ENCODE peak calls at places on chromosomes 13 and 19, in eight cellular contexts. One of them, this sample, is unnamed.

GRCh38 chr13:98549006-98549727 is 27.7 kb downstream of the STK24 start:
- DNase-seq in M059J: peak
- DNase-seq in H4: peak
- DNase-seq in erythroblast: no peak
- DNase-seq in progenitor cell of endocrine pancreas: no peak
- DNase-seq in midbrain: no peak
- DNase-seq in activated CD4-positive, alpha-beta T cell treated with anti-CD3 and anti-CD28 coated beads for 48 hours: no peak
- DNase-seq in T-helper 17 cell: no peak
- DNase-seq in this sample: no peak

GRCh38 chr19:1884291-1884718 is 991 bp downstream of the ABHD17A start:
- DNase-seq in H4: no peak
- DNase-seq in T-helper 17 cell: no peak
- DNase-seq in activated CD4-positive, alpha-beta T cell treated with anti-CD3 and anti-CD28 coated beads for 48 hours: no peak
- DNase-seq in erythroblast: peak
- DNase-seq in progenitor cell of endocrine pancreas: no peak
- DNase-seq in midbrain: no peak
- DNase-seq in M059J: no peak
- DNase-seq in this sample: no peak

GRCh38 chr13:62687727-62688126 is 1272.1 kb upstream of the PCDH20 start:
- DNase-seq in T-helper 17 cell: no peak
- DNase-seq in erythroblast: no peak
- DNase-seq in H4: no peak
- DNase-seq in M059J: no peak
- DNase-seq in activated CD4-positive, alpha-beta T cell treated with anti-CD3 and anti-CD28 coated beads for 48 hours: peak
- DNase-seq in progenitor cell of endocrine pancreas: no peak
- DNase-seq in midbrain: no peak
- DNase-seq in this sample: no peak

GRCh38 chr19:29578349-29578748 is 27.7 kb upstream of the POP4 start:
- DNase-seq in activated CD4-positive, alpha-beta T cell treated with anti-CD3 and anti-CD28 coated beads for 48 hours: no peak
- DNase-seq in T-helper 17 cell: no peak
- DNase-seq in M059J: no peak
- DNase-seq in progenitor cell of endocrine pancreas: no peak
- DNase-seq in H4: no peak
- DNase-seq in midbrain: no peak
- DNase-seq in erythroblast: no peak
- DNase-seq in this sample: no peak

GRCh38 chr19:11204943-11205349 is 7.6 kb upstream of the KANK2 start:
- DNase-seq in M059J: peak
- DNase-seq in progenitor cell of endocrine pancreas: no peak
- DNase-seq in erythroblast: no peak
- DNase-seq in H4: peak
- DNase-seq in midbrain: no peak
- DNase-seq in activated CD4-positive, alpha-beta T cell treated with anti-CD3 and anti-CD28 coated beads for 48 hours: no peak
- DNase-seq in T-helper 17 cell: no peak
- DNase-seq in this sample: no peak

GRCh38 chr19:44684892-44685847 is 13.8 kb upstream of the CEACAM16 start:
- DNase-seq in activated CD4-positive, alpha-beta T cell treated with anti-CD3 and anti-CD28 coated beads for 48 hours: no peak
- DNase-seq in midbrain: no peak
- DNase-seq in M059J: peak
- DNase-seq in progenitor cell of endocrine pancreas: no peak
- DNase-seq in erythroblast: no peak
- DNase-seq in H4: peak
- DNase-seq in T-helper 17 cell: no peak
- DNase-seq in this sample: no peak

GRCh38 chr13:50829226-50829625 is 14.3 kb downstream of the DLEU7 start:
- DNase-seq in H4: no peak
- DNase-seq in T-helper 17 cell: no peak
- DNase-seq in midbrain: no peak
- DNase-seq in progenitor cell of endocrine pancreas: no peak
- DNase-seq in M059J: no peak
- DNase-seq in activated CD4-positive, alpha-beta T cell treated with anti-CD3 and anti-CD28 coated beads for 48 hours: no peak
- DNase-seq in erythroblast: no peak
- DNase-seq in this sample: no peak

GRCh38 chr13:106818971-106819370 is 251.0 kb upstream of the ARGLU1 start:
- DNase-seq in T-helper 17 cell: no peak
- DNase-seq in M059J: no peak
- DNase-seq in midbrain: no peak
- DNase-seq in activated CD4-positive, alpha-beta T cell treated with anti-CD3 and anti-CD28 coated beads for 48 hours: no peak
- DNase-seq in erythroblast: no peak
- DNase-seq in progenitor cell of endocrine pancreas: no peak
- DNase-seq in H4: no peak
- DNase-seq in this sample: no peak

GRCh38 chr13:81745391-81745790 is 1404.5 kb upstream of the SPRY2 start:
- DNase-seq in H4: no peak
- DNase-seq in erythroblast: no peak
- DNase-seq in midbrain: no peak
- DNase-seq in progenitor cell of endocrine pancreas: no peak
- DNase-seq in activated CD4-positive, alpha-beta T cell treated with anti-CD3 and anti-CD28 coated beads for 48 hours: no peak
- DNase-seq in T-helper 17 cell: no peak
- DNase-seq in M059J: no peak
- DNase-seq in this sample: no peak

GRCh38 chr19:50822661-50823208 is 852 bp downstream of the KLK1 start:
- DNase-seq in H4: no peak
- DNase-seq in M059J: no peak
- DNase-seq in midbrain: no peak
- DNase-seq in T-helper 17 cell: no peak
- DNase-seq in activated CD4-positive, alpha-beta T cell treated with anti-CD3 and anti-CD28 coated beads for 48 hours: no peak
- DNase-seq in erythroblast: no peak
- DNase-seq in progenitor cell of endocrine pancreas: no peak
- DNase-seq in this sample: no peak